ENCODE peak calls at places on chromosome 7, in ten cellular contexts. V is AG08396; I is SJCRH30; T is stimulated activated CD4-positive, alpha-beta T cell treated with anti-CD3 and anti-CD28 coated beads, Interleukin-12 subunit alpha, Interleukin-12 subunit beta, amount 100 ng/mL, for 48 hours; E is globus pallidus; S is kidney epithelial cell; G is myocyte; D is bronchial epithelial cell; M is astrocyte of the spinal cord; P is fibroblast of pulmonary artery. U is an unnamed sample.

GRCh38 chr7:29894238-29894637 is 87.9 kb downstream of the WIPF3 start:
- DNase-seq in P (no peak), T (no peak), V (no peak), G (no peak), D (no peak), I (no peak), E (no peak), M (no peak), S (no peak), U (no peak)

GRCh38 chr7:50552921-50553320 is 12.3 kb downstream of the DDC start:
- DNase-seq in D (peak), M (peak), T (no peak), I (peak), P (peak), E (no peak), S (no peak), V (peak), G (peak), U (no peak)

GRCh38 chr7:48428091-48428710 is 256.9 kb downstream of the ABCA13 start:
- DNase-seq in S (no peak), E (no peak), M (no peak), D (no peak), P (no peak), T (no peak), V (no peak), G (no peak), I (no peak), U (no peak)

GRCh38 chr7:151917791-151918311 is 38.4 kb upstream of the GALNTL5 start:
- DNase-seq in E (no peak), D (no peak), T (no peak), G (no peak), P (no peak), S (no peak), I (no peak), M (no peak), V (no peak), U (no peak)

GRCh38 chr7:92830047-92830446 is 6.3 kb downstream of the CDK6 start:
- DNase-seq in E (no peak), G (no peak), S (no peak), I (no peak), V (no peak), T (no peak), M (no peak), D (no peak), P (no peak), U (no peak)

GRCh38 chr7:44489955-44490350 is 505 bp downstream of the NUDCD3 start:
- DNase-seq in I (no peak), V (peak), S (no peak), T (no peak), G (no peak), D (peak), E (no peak), P (peak), M (peak), U (peak)

GRCh38 chr7:149716007-149716931 is 57.1 kb downstream of the ZNF467 start:
- DNase-seq in E (no peak), G (peak), S (no peak), M (peak), D (peak), P (no peak), I (no peak), T (no peak), V (no peak), U (peak)

GRCh38 chr7:76514926-76515325 is 4.6 kb downstream of the UPK3B start:
- DNase-seq in D (no peak), G (no peak), T (no peak), S (no peak), E (no peak), V (no peak), P (no peak), I (peak), M (no peak), U (peak)

GRCh38 chr7:111678281-111678680 is 116.0 kb upstream of the IMMP2L start:
- DNase-seq in V (no peak), G (no peak), S (no peak), E (no peak), D (peak), T (no peak), M (peak), P (peak), I (no peak), U (no peak)

GRCh38 chr7:101553018-101553770 is 75.9 kb downstream of the MYL10 start:
- DNase-seq in S (no peak), G (no peak), I (no peak), V (peak), E (no peak), T (no peak), P (no peak), D (no peak), M (no peak), U (no peak)

U was measured in K562.